ENCODE peak calls at places on chromosome 3, in four cellular contexts. One of them, this sample, is unnamed.

GRCh38 chr3:74623261-74623836 is 8.9 kb upstream of the CNTN3 start:
- DNase-seq in K562: no peak
- DNase-seq in H1: no peak
- DNase-seq in GM12878: no peak
- DNase-seq in this sample: no peak

GRCh38 chr3:156792114-156792513 is 34.0 kb upstream of the LEKR1 start:
- DNase-seq in K562: no peak
- DNase-seq in H1: no peak
- DNase-seq in GM12878: no peak
- DNase-seq in this sample: no peak

GRCh38 chr3:36244728-36245127 is 135.6 kb upstream of the STAC start:
- DNase-seq in K562: no peak
- DNase-seq in H1: no peak
- DNase-seq in GM12878: no peak
- DNase-seq in this sample: no peak

GRCh38 chr3:184506579-184506978 is 55.0 kb upstream of the EPHB3 start:
- DNase-seq in K562: no peak
- DNase-seq in H1: no peak
- DNase-seq in GM12878: no peak
- DNase-seq in this sample: no peak

GRCh38 chr3:124951511-124952390 is 17.2 kb upstream of the MUC13 start:
- DNase-seq in K562: no peak
- DNase-seq in H1: no peak
- DNase-seq in GM12878: no peak
- DNase-seq in this sample: no peak

GRCh38 chr3:183185696-183186095 is 23.2 kb upstream of the LAMP3 start:
- DNase-seq in K562: no peak
- DNase-seq in H1: no peak
- DNase-seq in GM12878: peak
- DNase-seq in this sample: no peak

GRCh38 chr3:140568842-140569520 is 108.9 kb upstream of the TRIM42 start:
- DNase-seq in K562: no peak
- DNase-seq in H1: no peak
- DNase-seq in GM12878: no peak
- DNase-seq in this sample: no peak

GRCh38 chr3:137992592-137992991 is 17.4 kb upstream of the CLDN18 start:
- DNase-seq in K562: no peak
- DNase-seq in H1: no peak
- DNase-seq in GM12878: no peak
- DNase-seq in this sample: no peak

GRCh38 chr3:126521122-126521891 is 2.6 kb upstream of the CHST13 start:
- DNase-seq in K562: no peak
- DNase-seq in H1: no peak
- DNase-seq in GM12878: no peak
- DNase-seq in this sample: no peak

GRCh38 chr3:13077431-13078157 is 4.4 kb upstream of the IQSEC1 start:
- DNase-seq in K562: no peak
- DNase-seq in H1: no peak
- DNase-seq in GM12878: no peak
- DNase-seq in this sample: no peak
- TF ChIP-seq ATF2 in K562: no peak
- TF ChIP-seq ATF2 in H1: no peak
- TF ChIP-seq ATF2 in GM12878: no peak
- TF ChIP-seq ATF2 in this sample: no peak

GRCh38 chr3:1766384-1766783 is 332.3 kb upstream of the CNTN4 start:
- DNase-seq in K562: no peak
- DNase-seq in H1: no peak
- DNase-seq in GM12878: no peak
- DNase-seq in this sample: no peak
- TF ChIP-seq POLR2AphosphoS5 in K562: no peak
- TF ChIP-seq POLR2AphosphoS5 in H1: no peak
- TF ChIP-seq POLR2AphosphoS5 in GM12878: no peak
- TF ChIP-seq POLR2AphosphoS5 in this sample: no peak

GRCh38 chr3:179606534-179607085 is 2.0 kb downstream of the NDUFB5 start:
- DNase-seq in K562: no peak
- DNase-seq in H1: no peak
- DNase-seq in GM12878: no peak
- DNase-seq in this sample: no peak

GRCh38 chr3:179613807-179614206 is 9.2 kb downstream of the NDUFB5 start:
- DNase-seq in K562: no peak
- DNase-seq in H1: no peak
- DNase-seq in GM12878: no peak
- DNase-seq in this sample: no peak

GRCh38 chr3:179608931-179609720 is 4.5 kb downstream of the NDUFB5 start:
- DNase-seq in K562: no peak
- DNase-seq in H1: no peak
- DNase-seq in GM12878: peak
- DNase-seq in this sample: no peak

GRCh38 chr3:179615458-179616173 is 11.0 kb downstream of the NDUFB5 start:
- DNase-seq in K562: peak
- DNase-seq in H1: no peak
- DNase-seq in GM12878: no peak
- DNase-seq in this sample: no peak

GRCh38 chr3:179610066-179610465 is 5.5 kb downstream of the NDUFB5 start:
- DNase-seq in K562: no peak
- DNase-seq in H1: no peak
- DNase-seq in GM12878: no peak
- DNase-seq in this sample: no peak
- TF ChIP-seq ATF2 in K562: no peak
- TF ChIP-seq ATF2 in H1: no peak
- TF ChIP-seq ATF2 in GM12878: no peak
- TF ChIP-seq ATF2 in this sample: no peak

GRCh38 chr3:128487813-128488635 is 5.0 kb downstream of the GATA2 start:
- DNase-seq in K562: peak
- DNase-seq in H1: peak
- DNase-seq in GM12878: no peak
- DNase-seq in this sample: peak
- TF ChIP-seq POLR2AphosphoS5 in K562: peak
- TF ChIP-seq POLR2AphosphoS5 in H1: no peak
- TF ChIP-seq POLR2AphosphoS5 in GM12878: no peak
- TF ChIP-seq POLR2AphosphoS5 in this sample: peak

GRCh38 chr3:71488391-71488809 is 95.1 kb downstream of the FOXP1 start:
- DNase-seq in K562: no peak
- DNase-seq in H1: no peak
- DNase-seq in GM12878: no peak
- DNase-seq in this sample: no peak
- TF ChIP-seq ATF2 in K562: no peak
- TF ChIP-seq ATF2 in H1: no peak
- TF ChIP-seq ATF2 in GM12878: no peak
- TF ChIP-seq ATF2 in this sample: no peak

GRCh38 chr3:13420051-13420816 is at the start of gene NUP210:
- DNase-seq in K562: peak
- DNase-seq in H1: no peak
- DNase-seq in GM12878: no peak
- DNase-seq in this sample: peak

GRCh38 chr3:13415236-13416001 is 4.7 kb downstream of the NUP210 start:
- DNase-seq in K562: no peak
- DNase-seq in H1: no peak
- DNase-seq in GM12878: no peak
- DNase-seq in this sample: no peak

GRCh38 chr3:13416002-13416793 is 3.9 kb downstream of the NUP210 start:
- DNase-seq in K562: no peak
- DNase-seq in H1: no peak
- DNase-seq in GM12878: no peak
- DNase-seq in this sample: no peak

GRCh38 chr3:13420817-13421755 is 964 bp upstream of the NUP210 start:
- DNase-seq in K562: peak
- DNase-seq in H1: no peak
- DNase-seq in GM12878: peak
- DNase-seq in this sample: no peak

DNA sequence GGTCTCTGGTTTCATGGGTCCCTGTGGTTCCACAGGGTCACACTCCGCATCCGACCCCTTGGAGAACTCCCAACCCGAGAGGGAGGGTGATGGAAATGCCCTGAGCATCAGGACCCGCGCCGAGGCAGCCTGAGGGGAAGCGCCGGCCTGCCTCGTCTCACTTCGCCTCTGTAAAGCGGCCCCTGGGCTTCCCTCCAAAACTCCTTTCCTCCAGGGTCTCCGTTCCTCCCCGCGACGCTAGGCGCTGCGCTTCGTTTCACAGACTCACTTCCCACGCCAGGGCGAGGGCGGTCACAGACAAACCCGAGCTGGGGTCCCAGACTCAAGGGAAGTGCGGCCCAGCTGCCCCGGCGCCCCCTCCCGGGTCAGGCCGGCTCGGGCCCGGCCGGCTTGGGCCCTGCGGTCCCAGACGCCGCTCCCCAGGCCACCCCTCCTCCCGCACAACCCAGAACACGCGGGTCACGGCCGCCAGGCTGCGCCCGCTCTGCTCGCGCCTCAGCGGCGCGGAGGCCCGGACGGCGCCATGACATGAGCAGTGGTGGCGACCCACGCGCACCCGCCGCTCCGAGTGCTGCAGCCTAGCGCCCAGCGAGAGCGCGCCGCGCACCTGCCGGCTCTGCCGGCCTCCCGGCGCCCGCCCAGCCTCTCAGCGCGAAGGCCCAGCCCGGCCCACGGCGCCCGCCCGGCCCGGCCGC is 619 bp downstream of the NUP210 start:
- DNase-seq in K562: peak
- DNase-seq in H1: no peak
- DNase-seq in GM12878: no peak
- DNase-seq in this sample: no peak
- TF ChIP-seq POLR2AphosphoS5 in K562: peak
- TF ChIP-seq POLR2AphosphoS5 in H1: no peak
- TF ChIP-seq POLR2AphosphoS5 in GM12878: no peak
- TF ChIP-seq POLR2AphosphoS5 in this sample: no peak